ENCODE peak calls at places on chromosome 22, in four cellular contexts. T, E, V and M are unnamed samples.

GRCh38 chr22:41308054-41308453 is 6.7 kb downstream of the ZC3H7B start:
- DNase-seq in T (no peak), E (no peak), V (peak), M (no peak)

GRCh38 chr22:46896166-46896565 is 133.7 kb downstream of the TBC1D22A start:
- DNase-seq in T (no peak), E (no peak), V (no peak), M (no peak)

GRCh38 chr22:47154621-47155081 is 392.2 kb downstream of the TBC1D22A start:
- DNase-seq in T (no peak), E (peak), V (no peak), M (no peak)

GRCh38 chr22:27879923-27880322 is 39.1 kb downstream of the PITPNB start:
- DNase-seq in T (no peak), E (peak), V (peak), M (no peak)

GRCh38 chr22:29907753-29908515 is 25.0 kb downstream of the MTMR3 start:
- DNase-seq in T (no peak), E (peak), V (peak), M (no peak)

GRCh38 chr22:42317691-42318547 is 47.5 kb upstream of the TCF20 start:
- DNase-seq in T (no peak), E (peak), V (no peak), M (no peak)

GRCh38 chr22:41682033-41682807 is 6.4 kb downstream of the SNU13 start:
- DNase-seq in T (no peak), E (peak), V (peak), M (peak)

GRCh38 chr22:24535348-24535747 is 19.6 kb downstream of the GUCD1 start:
- DNase-seq in T (no peak), E (no peak), V (no peak), M (no peak)

GRCh38 chr22:30210235-30210831 is 36.2 kb downstream of the LIF start:
- DNase-seq in T (no peak), E (peak), V (no peak), M (no peak)

GRCh38 chr22:44846726-44847275 is 94.4 kb downstream of the ARHGAP8 start:
- DNase-seq in T (no peak), E (no peak), V (no peak), M (no peak)

GRCh38 chr22:36453266-36453607 is 28.2 kb downstream of the TXN2 start:
- DNase-seq in T (no peak), E (no peak), V (no peak), M (no peak)

GRCh38 chr22:32619614-32620426 is 145.2 kb downstream of the FBXO7 start:
- DNase-seq in T (no peak), E (no peak), V (no peak), M (no peak)

GRCh38 chr22:21589415-21589814 is 21.9 kb downstream of the UBE2L3 start:
- DNase-seq in T (no peak), E (no peak), V (no peak), M (no peak)

GRCh38 chr22:45477366-45478107 is 25.1 kb upstream of the FBLN1 start:
- DNase-seq in T (no peak), E (no peak), V (no peak), M (no peak)

GRCh38 chr22:45263790-45264269 is 20.9 kb upstream of the UPK3A start:
- DNase-seq in T (no peak), E (peak), V (peak), M (no peak)

GRCh38 chr22:25420925-25421904 is 143.3 kb upstream of the GRK3 start:
- DNase-seq in T (no peak), E (peak), V (no peak), M (no peak)

GRCh38 chr22:24894998-24895397 is 51.5 kb downstream of the LHFPL7 start:
- DNase-seq in T (no peak), E (peak), V (no peak), M (no peak)

GRCh38 chr22:47300698-47301405 is 538.4 kb downstream of the TBC1D22A start:
- DNase-seq in T (no peak), E (peak), V (no peak), M (no peak)

GRCh38 chr22:35257321-35258143 is at the start of gene HMGXB4:
- DNase-seq in T (peak), E (peak), V (peak), M (peak)

GRCh38 chr22:24101966-24102365 is 79.3 kb upstream of the SUSD2 start:
- DNase-seq in T (no peak), E (no peak), V (no peak), M (no peak)

GRCh38 chr22:42310301-42310981 is 40.0 kb upstream of the TCF20 start:
- DNase-seq in T (no peak), E (no peak), V (no peak), M (no peak)

GRCh38 chr22:45454260-45454659 is 40.8 kb downstream of the RIBC2 start:
- DNase-seq in T (no peak), E (no peak), V (no peak), M (no peak)

GRCh38 chr22:29606320-29606719 is 2.9 kb downstream of the NF2 start:
- DNase-seq in T (no peak), E (no peak), V (no peak), M (no peak)

GRCh38 chr22:44669725-44670027 is 32.3 kb upstream of the PRR5 start:
- DNase-seq in T (no peak), E (peak), V (peak), M (no peak)

GRCh38 chr22:44532466-44533025 is 34.5 kb upstream of the RTL6 start:
- DNase-seq in T (no peak), E (no peak), V (no peak), M (no peak)

DNA sequence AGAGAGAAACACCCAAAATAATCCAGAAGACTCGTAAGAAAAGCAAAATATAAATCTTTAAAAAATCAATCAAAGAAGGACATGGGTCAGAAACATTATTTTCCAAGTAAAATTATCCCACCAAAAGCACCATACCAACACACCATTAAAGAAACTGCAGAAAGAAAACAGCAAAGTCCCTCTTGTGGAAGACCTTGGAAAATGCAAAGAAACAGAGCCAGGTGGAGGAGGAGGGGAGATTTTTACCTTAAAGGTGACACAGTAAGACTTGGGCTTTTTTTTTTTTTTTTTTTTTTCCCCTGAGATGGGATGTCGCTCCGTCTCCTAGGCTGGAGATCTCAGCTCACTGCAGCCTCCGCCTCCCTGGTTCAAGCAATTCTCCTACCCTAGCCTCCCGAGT is 123.8 kb downstream of the LARGE1 start:
- DNase-seq in T (no peak), E (no peak), V (no peak), M (no peak)
- TF ChIP-seq EP300 in T (no peak), E (no peak), V (no peak), M (no peak)

GRCh38 chr22:49659281-49659923 is 168.3 kb downstream of the BRD1 start:
- DNase-seq in T (no peak), E (no peak), V (no peak), M (no peak)

GRCh38 chr22:49660321-49660720 is 167.4 kb downstream of the BRD1 start:
- DNase-seq in T (no peak), E (no peak), V (no peak), M (no peak)

GRCh38 chr22:49658902-49659280 is 168.8 kb downstream of the BRD1 start:
- DNase-seq in T (no peak), E (no peak), V (no peak), M (no peak)

GRCh38 chr22:49660794-49661781 is 166.6 kb downstream of the BRD1 start:
- DNase-seq in T (no peak), E (no peak), V (no peak), M (no peak)

DNA sequence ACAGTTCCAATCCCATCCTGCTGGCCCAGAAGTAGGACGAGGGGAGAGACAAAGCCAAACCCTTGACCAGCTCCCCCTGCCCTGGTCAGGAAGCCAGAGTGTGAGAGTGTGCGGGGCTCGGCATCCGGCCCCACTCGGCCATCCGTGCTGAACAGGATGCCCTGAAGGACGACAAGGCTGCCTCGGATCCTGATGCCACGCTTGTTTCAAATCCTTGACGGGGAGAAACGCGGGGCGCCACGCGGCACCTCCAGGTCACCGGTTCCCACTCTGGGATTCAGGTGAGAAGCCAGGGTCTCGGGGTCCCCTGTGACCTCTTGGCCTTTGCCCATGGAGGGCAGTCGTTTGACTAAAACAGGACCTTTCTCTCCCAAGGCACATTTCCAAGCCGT is 167.8 kb downstream of the BRD1 start:
- DNase-seq in T (no peak), E (no peak), V (no peak), M (no peak)
- TF ChIP-seq NRF1 in T (no peak), E (no peak), V (no peak), M (no peak)

DNA sequence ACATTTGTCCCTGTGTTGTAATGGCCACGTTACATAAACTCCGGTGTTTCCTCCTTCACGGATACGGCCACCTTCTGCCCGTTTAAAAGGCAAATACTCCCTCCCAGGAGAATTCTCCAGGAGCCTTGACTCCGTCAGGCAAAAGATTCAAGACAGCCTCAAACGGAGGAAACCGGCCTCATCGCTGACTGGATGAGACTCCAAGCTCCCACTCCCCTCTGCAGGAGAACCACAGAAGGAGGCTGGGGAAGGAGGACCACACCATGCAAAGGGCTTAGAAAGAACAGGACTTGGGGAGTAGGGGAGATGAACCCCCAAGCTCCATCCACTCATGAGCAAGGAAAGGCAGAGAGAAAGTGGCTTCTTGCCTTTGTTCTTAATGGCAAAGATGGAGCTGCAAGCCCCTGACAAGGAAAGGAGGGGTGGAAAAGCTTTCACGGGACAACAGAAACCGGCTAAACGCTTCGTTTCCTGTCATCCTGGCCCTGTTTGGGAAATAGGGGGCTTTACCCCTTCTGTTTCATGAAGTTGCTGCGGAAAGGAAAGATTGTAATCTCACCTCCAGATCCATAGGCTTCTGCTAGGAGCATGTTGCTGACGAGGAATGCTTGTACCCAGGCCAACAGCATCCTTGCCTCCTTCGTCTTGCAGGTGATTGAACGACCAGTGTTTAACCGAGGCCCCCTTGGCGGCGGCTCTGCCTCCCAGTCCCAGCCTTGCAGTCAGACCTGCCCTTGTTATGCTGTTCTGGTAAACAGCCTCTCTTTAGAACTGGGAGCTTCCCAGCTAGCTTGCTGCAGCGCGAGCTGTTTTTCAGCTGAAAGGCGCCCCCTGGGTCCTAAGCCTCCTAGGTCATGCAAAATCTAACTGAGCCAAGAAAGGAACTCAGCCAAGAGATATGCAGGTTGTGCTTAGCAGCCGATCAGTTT is at the start of gene PIK3IP1:
- DNase-seq in T (peak), E (peak), V (peak), M (peak)
- TF ChIP-seq EP300 in T (no peak), E (no peak), V (peak), M (no peak)

DNA sequence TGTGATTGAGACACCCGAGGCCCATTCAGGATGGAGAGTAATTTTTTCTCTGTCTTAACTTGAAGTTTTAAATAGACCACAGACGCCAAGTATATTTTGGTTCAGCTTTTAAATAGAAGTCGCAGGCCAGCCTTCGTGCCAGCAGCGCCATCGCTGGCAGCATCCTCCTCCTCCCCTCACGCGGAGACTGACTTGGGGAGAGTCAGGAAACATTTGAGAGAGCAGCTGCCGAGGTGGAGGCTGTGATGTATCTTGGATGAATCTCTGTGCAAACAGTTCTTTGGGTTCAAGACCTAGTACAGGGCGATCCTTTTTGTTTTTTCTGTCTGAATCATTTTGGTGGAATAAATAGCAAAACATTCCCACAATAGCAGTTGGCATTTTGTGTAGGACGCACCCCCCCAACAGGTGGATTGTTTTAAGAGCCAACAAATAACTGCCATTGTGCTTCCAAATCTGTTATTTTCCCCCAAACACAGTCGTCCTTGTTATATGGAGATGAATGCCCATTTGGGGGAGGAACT is 920 bp upstream of the DMC1 start:
- DNase-seq in T (no peak), E (peak), V (peak), M (no peak)
- TF ChIP-seq NRF1 in T (no peak), E (no peak), V (no peak), M (no peak)

GRCh38 chr22:48560836-48561235 is 1266.8 kb downstream of the BRD1 start:
- DNase-seq in T (no peak), E (no peak), V (no peak), M (no peak)

GRCh38 chr22:48563118-48563965 is 1264.3 kb downstream of the BRD1 start:
- DNase-seq in T (no peak), E (no peak), V (no peak), M (no peak)

GRCh38 chr22:48560389-48560751 is 1267.3 kb downstream of the BRD1 start:
- DNase-seq in T (no peak), E (no peak), V (no peak), M (no peak)

GRCh38 chr22:48559647-48560388 is 1267.9 kb downstream of the BRD1 start:
- DNase-seq in T (no peak), E (no peak), V (no peak), M (no peak)

GRCh38 chr22:48561676-48562075 is 1266.0 kb downstream of the BRD1 start:
- DNase-seq in T (no peak), E (no peak), V (no peak), M (no peak)
- TF ChIP-seq EP300 in T (no peak), E (no peak), V (no peak), M (no peak)